ENCODE peak calls at places on chromosomes 11 and 22, in five cellular contexts. C, Q, U, L and M are unnamed samples.

GRCh38 chr22:28882545-28882877 is 861 bp upstream of the ZNRF3 start:
- DNase-seq in Q (no peak), L (no peak), U (no peak), C (peak; percentile 39), M (no peak)

GRCh38 chr11:1880746-1881441 is 10.8 kb downstream of the PRR33 start:
- DNase-seq in C (no peak), U (no peak), L (no peak), Q (no peak), M (no peak)

GRCh38 chr11:112513936-112514716 is 253.5 kb upstream of the PLET1 start:
- DNase-seq in Q (no peak), U (no peak), L (no peak), C (no peak), M (no peak)

GRCh38 chr22:17436382-17436951 is 67.2 kb downstream of the CECR2 start:
- DNase-seq in U (no peak), C (no peak), Q (no peak), L (no peak), M (no peak)

GRCh38 chr11:100550910-100551309 is 136.2 kb upstream of the ARHGAP42 start:
- DNase-seq in C (no peak), Q (no peak), U (no peak), L (no peak), M (no peak)

GRCh38 chr11:92975285-92975684 is 5.8 kb downstream of the MTNR1B start:
- DNase-seq in U (no peak), C (no peak), L (no peak), Q (no peak), M (no peak)

GRCh38 chr11:10657308-10658271 is 36.0 kb downstream of the IRAG1 start:
- DNase-seq in L (no peak), C (no peak), Q (no peak), U (peak; percentile 42), M (no peak)

GRCh38 chr11:61347916-61348461 is 13.7 kb downstream of the CYB561A3 start:
- DNase-seq in Q (no peak), U (no peak), L (no peak), C (peak; percentile 33), M (no peak)

GRCh38 chr11:69930081-69931059 is 111.2 kb upstream of the FGF3 start:
- DNase-seq in C (peak; percentile 11), U (no peak), L (no peak), Q (no peak), M (no peak)

GRCh38 chr11:8333431-8334401 is 70.0 kb upstream of the LMO1 start:
- DNase-seq in U (no peak), L (no peak), C (no peak), Q (no peak), M (no peak)

GRCh38 chr11:63738720-63739360 is 29.7 kb downstream of the ZFTA start:
- DNase-seq in U (peak; percentile 49), L (peak; percentile 87), Q (peak; percentile 82), C (peak; percentile 60), M (no peak)

GRCh38 chr22:39269095-39269827 is 24.5 kb upstream of the PDGFB start:
- DNase-seq in L (no peak), Q (no peak), C (no peak), U (no peak), M (no peak)
- H3K27ac ChIP-seq in L (no peak overlapping the region), Q (no peak overlapping the region), C (peak overlapping the region; percentile 60), U (no peak overlapping the region), M (no peak overlapping the region)

DNA sequence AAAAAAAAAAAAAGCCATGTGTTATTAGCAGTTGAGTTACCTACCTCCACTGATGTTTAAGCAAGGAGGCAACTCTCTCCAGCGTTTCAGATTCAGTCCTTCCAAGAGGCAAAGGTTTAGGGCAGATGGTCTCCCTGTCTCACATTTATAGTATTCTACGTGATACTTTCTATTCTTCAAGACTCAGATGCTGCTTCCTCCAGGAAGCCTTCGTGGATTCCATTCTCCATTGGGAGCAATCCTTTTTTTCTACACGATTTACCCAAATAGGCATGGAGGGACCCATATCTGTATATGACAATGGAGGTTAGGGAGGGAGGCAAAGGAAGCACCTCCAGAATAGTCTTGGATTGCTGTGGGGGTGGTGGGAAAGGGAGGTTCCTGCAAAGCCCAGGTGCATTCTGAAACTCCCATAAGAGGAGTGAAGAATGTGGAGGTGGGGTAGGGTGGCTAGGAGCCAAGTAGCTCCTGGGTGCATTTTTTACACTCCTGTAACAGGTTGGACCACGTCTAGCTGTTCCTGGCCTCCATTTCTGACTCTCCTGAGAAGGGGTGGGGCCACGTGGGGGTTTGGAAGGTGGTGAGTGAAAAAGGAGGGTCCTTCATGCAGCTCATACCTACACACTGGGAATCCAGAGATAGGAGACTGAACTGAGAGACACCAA is 16.2 kb downstream of the YPEL4 start:
- DNase-seq in Q (no peak), C (no peak), L (no peak), U (no peak), M (no peak)
- TF ChIP-seq POLR2A in Q (no peak), C (no peak), L (no peak), U (no peak), M (no peak)

GRCh38 chr11:75667831-75668507 is 869 bp downstream of the MAP6 start:
- DNase-seq in L (no peak), C (peak; percentile 70), Q (peak; percentile 33), U (peak; percentile 69), M (no peak)

GRCh38 chr11:75665126-75665525 is 3.7 kb downstream of the MAP6 start:
- DNase-seq in U (no peak), L (no peak), Q (no peak), C (no peak), M (no peak)

GRCh38 chr11:75667268-75667830 is 1.5 kb downstream of the MAP6 start:
- DNase-seq in U (peak; percentile 14), Q (peak; percentile 36), C (peak; percentile 49), L (no peak), M (no peak)

GRCh38 chr11:75664366-75664765 is 4.5 kb downstream of the MAP6 start:
- DNase-seq in L (no peak), U (no peak), C (no peak), Q (no peak), M (no peak)

GRCh38 chr11:75668508-75669297 is at the start of gene MAP6:
- DNase-seq in U (no peak), Q (no peak), C (peak; percentile 41), L (no peak), M (no peak)
- H3K27me3 ChIP-seq in U (no peaks in the 10 kb centered on the region), Q (peaks cover 4% of the 10 kb centered on the region), C (peaks cover 8% of the 10 kb centered on the region), L (no peaks in the 10 kb centered on the region), M (no peaks in the 10 kb centered on the region)

DNA sequence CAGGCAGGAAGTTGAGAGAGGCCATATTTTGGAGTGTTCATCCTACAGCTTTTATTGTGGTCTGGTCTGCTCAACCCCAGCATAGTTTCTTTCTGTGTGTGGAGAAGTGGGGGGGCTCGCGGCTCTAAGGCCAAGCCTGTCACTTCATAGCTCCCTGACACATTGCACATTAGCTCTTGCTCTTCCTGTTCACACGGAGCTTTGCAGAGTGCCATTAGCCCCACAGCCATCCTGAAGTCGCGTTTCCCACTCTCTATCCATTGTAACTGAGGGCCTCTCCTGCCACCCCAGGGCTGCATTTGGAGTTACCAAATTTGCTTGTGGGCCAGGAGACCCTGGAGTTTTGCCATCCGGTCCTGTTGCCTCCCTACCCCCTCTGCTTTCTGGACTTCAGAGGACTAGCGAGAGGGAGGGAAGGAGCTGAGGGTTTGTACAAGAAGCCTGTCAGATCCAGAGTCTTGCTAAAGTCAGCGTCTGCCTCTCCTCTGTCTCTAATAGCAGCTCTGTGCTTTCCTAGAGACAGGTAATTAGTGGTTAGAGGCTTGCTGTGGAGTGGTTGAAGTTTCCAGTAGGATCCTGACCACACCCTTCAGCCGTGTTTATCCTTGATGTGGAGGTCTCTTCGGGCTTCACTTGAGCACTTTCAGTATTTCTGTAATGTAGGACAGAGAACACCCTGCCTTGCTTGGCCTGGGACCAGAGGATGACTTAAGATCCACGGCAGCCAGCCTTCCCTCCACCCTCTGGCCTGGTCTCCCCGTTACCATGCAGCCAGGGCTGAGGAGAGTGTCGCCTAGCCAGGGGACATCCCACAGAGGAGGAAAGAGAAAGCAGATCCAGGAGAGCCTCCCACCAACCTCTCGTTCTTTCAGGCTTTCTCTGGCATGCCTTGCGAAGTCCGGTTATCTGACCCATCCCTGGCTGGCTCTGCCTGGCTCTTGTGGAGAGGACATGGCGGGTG is 14.1 kb downstream of the DCPS start:
- DNase-seq in Q (no peak), U (peak; percentile 76), C (peak; percentile 87), L (peak; percentile 73), M (peak; percentile 93)
- H3K27ac ChIP-seq in Q (peak overlapping the region; percentile 7), U (peak overlapping the region; percentile 31), C (peak overlapping the region; percentile 90), L (peak overlapping the region; percentile 69), M (peak overlapping the region; percentile 86)

DNA sequence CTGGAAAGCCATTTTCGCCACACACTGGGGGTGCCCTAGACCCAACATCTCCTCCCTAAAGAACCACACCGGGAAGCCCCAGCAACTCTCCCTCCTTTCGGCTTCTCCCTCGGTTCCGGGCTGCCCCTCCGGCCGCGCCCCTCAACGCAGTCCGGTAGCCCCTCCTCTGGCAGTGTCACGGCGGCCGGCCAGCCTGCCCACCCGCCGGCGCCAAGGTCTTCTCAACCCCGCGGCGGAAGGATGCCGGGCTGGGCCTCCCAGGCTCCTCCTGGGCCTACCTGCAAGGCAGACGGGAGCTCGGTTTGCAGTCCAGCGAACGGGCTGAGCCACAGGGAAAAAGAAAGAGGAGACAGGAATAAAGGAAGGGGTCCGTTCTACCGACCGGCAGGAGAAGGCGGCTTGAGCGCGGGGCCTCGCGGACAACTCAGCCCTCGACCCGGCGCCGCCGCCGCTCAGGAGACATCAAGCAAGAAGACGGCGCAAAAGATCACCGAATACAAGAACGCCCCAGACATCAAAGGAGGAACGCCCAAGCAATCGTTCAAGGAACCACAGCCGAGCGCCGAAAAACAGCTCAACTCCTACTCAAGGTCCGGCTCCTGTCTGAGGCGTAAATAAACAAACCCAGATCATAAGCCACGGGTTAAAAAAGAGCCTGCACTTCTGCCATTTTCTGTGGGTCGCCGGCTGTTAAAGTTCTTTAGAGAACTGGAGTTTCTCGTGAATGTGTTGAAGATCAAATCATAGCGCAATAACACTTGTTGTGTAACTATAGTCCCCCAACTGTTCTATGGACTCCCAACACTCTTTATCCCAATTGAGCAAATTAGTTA is at the start of gene AMBRA1:
- DNase-seq in Q (peak; percentile 85), C (peak; percentile 89), U (peak; percentile 79), L (peak; percentile 74), M (no peak)
- TF ChIP-seq POLR2A in Q (no peak), C (no peak), U (peak; percentile 55), L (peak; percentile 61), M (no peak)

DNA sequence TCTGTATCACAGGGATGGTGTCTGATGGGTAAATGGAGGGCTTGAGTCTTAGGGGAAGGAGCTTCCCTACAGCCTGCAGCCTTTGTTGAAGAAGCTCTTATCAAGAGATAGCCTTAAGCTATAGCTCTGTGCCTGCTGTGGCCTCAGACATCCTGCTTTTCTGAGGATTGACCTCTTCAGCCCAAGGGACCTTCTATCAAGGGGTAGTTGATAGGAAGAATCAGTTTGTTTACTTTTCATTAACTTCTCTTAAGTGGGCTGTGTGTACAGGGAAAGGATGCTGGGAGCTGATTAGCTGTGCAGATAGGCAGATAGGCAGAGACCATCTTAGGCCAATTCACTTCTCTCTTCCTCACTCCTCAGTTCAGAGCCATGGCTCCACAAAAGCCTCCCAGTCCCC is 151.8 kb upstream of the CADM1 start:
- DNase-seq in C (no peak), U (no peak), L (no peak), Q (no peak), M (no peak)
- H3K27me3 ChIP-seq in C (peaks cover 4% of the 10 kb centered on the region), U (no peaks in the 10 kb centered on the region), L (no peaks in the 10 kb centered on the region), Q (no peaks in the 10 kb centered on the region), M (no peaks in the 10 kb centered on the region)

GRCh38 chr22:31083923-31084810 is 3.0 kb downstream of the SMTN start:
- DNase-seq in C (no peak), Q (no peak), L (no peak), U (no peak), M (no peak)
- H3K27ac ChIP-seq in C (peak overlapping the region; percentile 96), Q (peak overlapping the region; percentile 95), L (peak overlapping the region; percentile 97), U (peak overlapping the region; percentile 40), M (peak overlapping the region; percentile 97)

GRCh38 chr11:65421204-65422103 is 1.1 kb upstream of the NEAT1 start:
- DNase-seq in L (peak; percentile 92), C (peak; percentile 95), U (peak; percentile 90), Q (peak; percentile 94), M (peak; percentile 100)
- TF ChIP-seq POLR2A in L (peak; percentile 69), C (no peak), U (peak; percentile 57), Q (no peak), M (peak; percentile 73)